ENCODE peak calls at places on chromosomes 12 and 14, in five cellular contexts. D is stimulated activated CD4-positive, alpha-beta T cell treated with anti-CD3 and anti-CD28 coated beads, Interleukin-2, amount 100 ng/mL, for 24 hours; B is AG20443; N is MM.1S; W is left cardiac atrium. Z is an unnamed sample.

GRCh38 chr12:42749239-42749638 is 159.7 kb upstream of the PRICKLE1 start:
- DNase-seq in D (no peak), B (no peak), N (no peak), W (no peak), Z (no peak)

GRCh38 chr14:91270619-91271018 is 26.1 kb upstream of the GPR68 start:
- DNase-seq in D (no peak), B (no peak), N (no peak), W (no peak), Z (no peak)

GRCh38 chr14:31441273-31442110 is 15.8 kb downstream of the DTD2 start:
- DNase-seq in D (no peak), B (peak), N (no peak), W (no peak), Z (no peak)

GRCh38 chr14:33686856-33687255 is 264.0 kb downstream of the EGLN3 start:
- DNase-seq in D (no peak), B (no peak), N (no peak), W (no peak), Z (no peak)

GRCh38 chr14:52190532-52190931 is 77.0 kb upstream of the PTGDR start:
- DNase-seq in D (no peak), B (no peak), N (no peak), W (no peak), Z (no peak)

GRCh38 chr12:124750149-124750656 is 113.5 kb downstream of the SCARB1 start:
- DNase-seq in D (no peak), B (no peak), N (no peak), W (no peak), Z (no peak)

GRCh38 chr14:100667706-100668105 is 59.0 kb upstream of the DLK1 start:
- DNase-seq in D (no peak), B (no peak), N (no peak), W (no peak), Z (no peak)

GRCh38 chr12:51907083-51907863 is at the start of gene ACVRL1:
- DNase-seq in D (no peak), B (peak), N (no peak), W (peak), Z (no peak)

GRCh38 chr12:13099066-13099909 is 4.2 kb downstream of the GSG1 start:
- DNase-seq in D (no peak), B (no peak), N (no peak), W (no peak), Z (no peak)

GRCh38 chr12:49662998-49663843 is 39.9 kb downstream of the PRPF40B start:
- DNase-seq in D (peak), B (peak), N (peak), W (peak), Z (no peak)

GRCh38 chr14:35390577-35391387 is 13.8 kb downstream of the NFKBIA start:
- DNase-seq in D (no peak), B (no peak), N (no peak), W (no peak), Z (no peak)

GRCh38 chr14:64704145-64704742 is at the start of gene PLEKHG3:
- DNase-seq in D (peak), B (peak), N (no peak), W (peak), Z (peak)

GRCh38 chr12:53325539-53326061 is 4.2 kb upstream of the AAAS start:
- DNase-seq in D (peak), B (peak), N (no peak), W (peak), Z (peak)

GRCh38 chr14:94307410-94307992 is 14.4 kb upstream of the SERPINA10 start:
- DNase-seq in D (no peak), B (no peak), N (no peak), W (no peak), Z (no peak)

GRCh38 chr14:75578099-75578785 is at the start of gene FLVCR2:
- DNase-seq in D (peak), B (peak), N (peak), W (peak), Z (peak)

GRCh38 chr14:20179218-20179617 is 11.5 kb upstream of the OR11G2 start:
- DNase-seq in D (no peak), B (no peak), N (no peak), W (no peak), Z (no peak)

GRCh38 chr14:23877111-23877510 is 76.5 kb upstream of the DHRS4 start:
- DNase-seq in D (no peak), B (no peak), N (no peak), W (no peak), Z (no peak)

GRCh38 chr12:111024205-111024794 is 103.9 kb upstream of the MYL2 start:
- DNase-seq in D (peak), B (peak), N (peak), W (peak), Z (peak)

GRCh38 chr14:69580009-69580577 is 5.4 kb upstream of the CCDC177 start:
- DNase-seq in D (peak), B (peak), N (peak), W (peak), Z (peak)

GRCh38 chr12:3542911-3543310 is 51.9 kb downstream of the PRMT8 start:
- DNase-seq in D (no peak), B (no peak), N (no peak), W (no peak), Z (no peak)

GRCh38 chr14:104116544-104117340 is 21.6 kb upstream of the KIF26A start:
- DNase-seq in D (peak), B (no peak), N (no peak), W (peak), Z (peak)

GRCh38 chr14:74804219-74804825 is 41.2 kb downstream of the YLPM1 start:
- DNase-seq in D (no peak), B (peak), N (peak), W (no peak), Z (no peak)

GRCh38 chr12:50986961-50987737 is 34.8 kb downstream of the HIGD1C start:
- DNase-seq in D (no peak), B (peak), N (peak), W (no peak), Z (peak)

GRCh38 chr14:70789361-70789760 is 20.0 kb downstream of the MAP3K9 start:
- DNase-seq in D (no peak), B (peak), N (no peak), W (peak), Z (no peak)

GRCh38 chr12:124883263-124883876 is 19.7 kb upstream of the SCARB1 start:
- DNase-seq in D (no peak), B (no peak), N (no peak), W (no peak), Z (no peak)

GRCh38 chr14:90531497-90531896 is 134.7 kb downstream of the CALM1 start:
- DNase-seq in D (no peak), B (no peak), N (no peak), W (no peak), Z (no peak)

GRCh38 chr12:27751386-27752047 is 28.5 kb upstream of the KLHL42 start:
- DNase-seq in D (no peak), B (no peak), N (no peak), W (no peak), Z (peak)

GRCh38 chr12:92226961-92227360 is 81.3 kb upstream of the BTG1 start:
- DNase-seq in D (no peak), B (no peak), N (no peak), W (no peak), Z (no peak)

GRCh38 chr12:28253175-28253641 is 63.0 kb downstream of the CCDC91 start:
- DNase-seq in D (peak), B (peak), N (peak), W (no peak), Z (no peak)

Z was measured in stomach.